ENCODE peak calls at places on chromosome 1, in seven cellular contexts. L, N, W, X, Z, V and C are unnamed samples. For H3K9me3, the result is how much of the 10 kb centered on the place peaks cover.

GRCh38 chr1:233328661-233329498 is 1.4 kb downstream of the MAP3K21 start:
- DNase-seq in W (no peak), X (no peak), N (no peak), L (no peak), Z (peak), V (no peak), C (no peak)

GRCh38 chr1:17833661-17834501 is 78.7 kb downstream of the ACTL8 start:
- DNase-seq in L (no peak), N (no peak), V (peak), Z (no peak), X (no peak), W (no peak), C (no peak)

GRCh38 chr1:31072304-31072746 is 6.8 kb upstream of the PUM1 start:
- DNase-seq in Z (no peak), N (no peak), L (no peak), X (no peak), V (no peak), W (no peak), C (no peak)

GRCh38 chr1:93753766-93754763 is 72.4 kb upstream of the BCAR3 start:
- DNase-seq in N (peak), V (no peak), L (no peak), Z (no peak), X (no peak), W (peak), C (peak)

GRCh38 chr1:207056673-207057072 is 3.6 kb downstream of the PFKFB2 start:
- DNase-seq in L (no peak), V (no peak), N (no peak), Z (no peak), X (no peak), W (no peak), C (no peak)

GRCh38 chr1:154906621-154907081 is 29.9 kb downstream of the PMVK start:
- DNase-seq in X (no peak), L (peak), V (peak), N (peak), Z (no peak), W (no peak), C (no peak)

GRCh38 chr1:23434260-23434775 is 9.8 kb upstream of the TCEA3 start:
- DNase-seq in V (no peak), W (no peak), Z (no peak), N (no peak), L (no peak), X (no peak), C (no peak)

GRCh38 chr1:229378586-229379442 is 36.0 kb upstream of the CCSAP start:
- DNase-seq in L (no peak), V (no peak), N (no peak), W (no peak), Z (no peak), X (no peak), C (no peak)

GRCh38 chr1:52234708-52235107 is 92.8 kb downstream of the ZFYVE9 start:
- DNase-seq in W (no peak), V (no peak), Z (no peak), L (no peak), N (no peak), X (no peak), C (no peak)

GRCh38 chr1:237736372-237737029 is 154.2 kb downstream of the ZP4 start:
- DNase-seq in Z (no peak), L (no peak), N (no peak), X (no peak), V (no peak), W (no peak), C (no peak)

GRCh38 chr1:41802532-41803501 is 115.9 kb downstream of the HIVEP3 start:
- DNase-seq in W (no peak), L (no peak), N (no peak), V (peak), Z (peak), X (peak), C (peak)

GRCh38 chr1:39737546-39738169 is 1.0 kb upstream of the PPIE start:
- DNase-seq in Z (no peak), V (no peak), W (no peak), L (no peak), X (no peak), N (no peak), C (no peak)

GRCh38 chr1:160646711-160647328 is at the start of gene SLAMF1:
- DNase-seq in V (no peak), N (no peak), W (no peak), L (no peak), X (no peak), Z (no peak), C (no peak)

GRCh38 chr1:209755926-209756607 is at the start of gene TRAF3IP3:
- DNase-seq in Z (no peak), N (no peak), X (peak), V (no peak), W (no peak), L (no peak), C (no peak)

GRCh38 chr1:216562383-216562782 is 139.1 kb upstream of the USH2A start:
- DNase-seq in L (no peak), V (no peak), Z (no peak), X (no peak), W (no peak), N (no peak), C (no peak)

GRCh38 chr1:151399890-151400235 is 490 bp downstream of the PSMB4 start:
- DNase-seq in V (no peak), Z (no peak), W (no peak), X (no peak), N (no peak), L (no peak), C (no peak)

GRCh38 chr1:20727746-20728316 is 4.7 kb downstream of the SH2D5 start:
- DNase-seq in W (no peak), N (no peak), L (no peak), Z (no peak), X (no peak), V (no peak), C (peak)

GRCh38 chr1:37186246-37186756 is 152.0 kb upstream of the GRIK3 start:
- DNase-seq in X (no peak), V (no peak), W (no peak), Z (no peak), N (no peak), L (no peak), C (no peak)

GRCh38 chr1:232283864-232284263 is 346.1 kb downstream of the SIPA1L2 start:
- DNase-seq in V (no peak), Z (no peak), L (no peak), W (no peak), X (no peak), N (no peak), C (no peak)

GRCh38 chr1:2068951-2069350 is 18.7 kb downstream of the PRKCZ start:
- DNase-seq in V (no peak), X (no peak), W (no peak), Z (no peak), N (no peak), L (no peak), C (no peak)
- TF ChIP-seq POLR2A in V (no peak), X (no peak), W (no peak), Z (no peak), N (no peak), L (no peak), C (no peak)

GRCh38 chr1:224735159-224735558 is 119.0 kb downstream of the CNIH3 start:
- DNase-seq in V (no peak), L (no peak), Z (no peak), X (no peak), W (no peak), N (no peak), C (no peak)

GRCh38 chr1:224733021-224733911 is 117.1 kb downstream of the CNIH3 start:
- DNase-seq in W (no peak), X (no peak), L (no peak), V (no peak), Z (no peak), N (no peak), C (peak)

GRCh38 chr1:224732367-224733006 is 116.4 kb downstream of the CNIH3 start:
- DNase-seq in V (no peak), N (no peak), W (no peak), L (no peak), Z (no peak), X (no peak), C (peak)

GRCh38 chr1:224736619-224737352 is 120.7 kb downstream of the CNIH3 start:
- DNase-seq in V (peak), W (no peak), Z (no peak), N (no peak), X (peak), L (no peak), C (no peak)

DNA sequence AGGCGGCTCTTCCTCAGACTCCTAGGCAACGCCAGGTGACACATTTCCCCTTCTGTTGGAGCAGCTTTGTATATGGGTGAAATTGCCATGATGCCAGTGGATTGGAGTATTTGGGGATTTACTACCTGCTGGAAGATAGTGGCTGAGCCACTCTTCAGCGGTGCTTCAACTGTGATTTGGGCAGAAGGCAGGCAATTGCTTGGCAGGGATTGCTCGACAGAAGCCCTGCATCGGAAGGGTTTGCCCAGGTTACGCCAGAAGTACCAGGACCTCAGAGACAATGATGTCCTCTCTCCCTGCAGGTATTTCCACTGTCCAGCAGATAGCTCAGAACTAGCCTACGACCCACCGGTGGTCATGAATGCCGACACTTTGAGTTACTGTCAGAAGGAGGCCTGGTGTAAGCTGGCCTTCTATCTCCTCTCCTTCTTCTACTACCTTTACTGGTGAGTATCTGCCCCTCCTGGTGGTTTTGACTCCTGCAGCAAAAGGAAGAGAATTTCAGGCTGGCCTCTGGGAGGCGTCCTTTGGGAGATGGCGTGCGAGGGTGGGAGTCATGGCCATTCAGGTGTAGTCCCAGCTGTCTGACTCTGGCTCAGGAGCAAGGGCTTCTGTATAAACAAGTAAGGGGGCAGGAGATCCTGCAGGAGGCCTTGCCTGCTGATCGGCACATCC is 118.3 kb downstream of the CNIH3 start:
- DNase-seq in Z (no peak), V (no peak), X (no peak), N (peak), W (no peak), L (no peak), C (no peak)
- TF ChIP-seq CTCF in Z (no peak), V (no peak), X (no peak), N (no peak), W (no peak), L (peak), C (no peak)

GRCh38 chr1:2825487-2826189 is 24.1 kb upstream of the TTC34 start:
- DNase-seq in W (no peak), V (no peak), N (no peak), L (no peak), X (no peak), Z (no peak), C (no peak)
- H3K9me3 ChIP-seq in W (under half), V (under half), N (under half), L (under half), X (under half), Z (under half), C (under half)

GRCh38 chr1:7678491-7679158 is 92.5 kb upstream of the VAMP3 start:
- DNase-seq in W (no peak), L (no peak), N (no peak), Z (no peak), X (no peak), V (no peak), C (no peak)
- TF ChIP-seq POLR2A in W (no peak), L (no peak), N (no peak), Z (no peak), X (no peak), V (no peak), C (no peak)